ENCODE peak calls at places on chromosomes 2 and 18, in six cellular contexts. One of them, this sample, is unnamed.

GRCh38 chr2:60163691-60164090 is 389.8 kb downstream of the BCL11A start:
- DNase-seq in mesothelial cell of epicardium: no peak
- DNase-seq in neural crest cell: no peak
- DNase-seq in activated CD8-positive, alpha-beta memory T cell treated with anti-CD3 and anti-CD28 coated beads for 1 hour: no peak
- DNase-seq in PC-3: no peak
- DNase-seq in cerebellar cortex: no peak
- DNase-seq in this sample: no peak

GRCh38 chr2:84959494-84960156 is 11.3 kb upstream of the KCMF1 start:
- DNase-seq in neural crest cell: no peak
- DNase-seq in PC-3: peak
- DNase-seq in cerebellar cortex: peak
- DNase-seq in activated CD8-positive, alpha-beta memory T cell treated with anti-CD3 and anti-CD28 coated beads for 1 hour: no peak
- DNase-seq in mesothelial cell of epicardium: no peak
- DNase-seq in this sample: peak

GRCh38 chr18:27544211-27544610 is 359.1 kb upstream of the CHST9 start:
- DNase-seq in mesothelial cell of epicardium: no peak
- DNase-seq in neural crest cell: no peak
- DNase-seq in PC-3: no peak
- DNase-seq in activated CD8-positive, alpha-beta memory T cell treated with anti-CD3 and anti-CD28 coated beads for 1 hour: no peak
- DNase-seq in cerebellar cortex: no peak
- DNase-seq in this sample: no peak

GRCh38 chr2:187546762-187547333 is 7.4 kb downstream of the TFPI start:
- DNase-seq in mesothelial cell of epicardium: no peak
- DNase-seq in PC-3: peak
- DNase-seq in cerebellar cortex: no peak
- DNase-seq in activated CD8-positive, alpha-beta memory T cell treated with anti-CD3 and anti-CD28 coated beads for 1 hour: no peak
- DNase-seq in neural crest cell: no peak
- DNase-seq in this sample: peak

GRCh38 chr2:128375454-128375853 is 56.8 kb upstream of the HS6ST1 start:
- DNase-seq in mesothelial cell of epicardium: no peak
- DNase-seq in cerebellar cortex: no peak
- DNase-seq in PC-3: no peak
- DNase-seq in neural crest cell: no peak
- DNase-seq in activated CD8-positive, alpha-beta memory T cell treated with anti-CD3 and anti-CD28 coated beads for 1 hour: no peak
- DNase-seq in this sample: no peak

GRCh38 chr2:45498661-45499550 is 112.2 kb downstream of the SRBD1 start:
- DNase-seq in activated CD8-positive, alpha-beta memory T cell treated with anti-CD3 and anti-CD28 coated beads for 1 hour: no peak
- DNase-seq in PC-3: no peak
- DNase-seq in mesothelial cell of epicardium: no peak
- DNase-seq in neural crest cell: no peak
- DNase-seq in cerebellar cortex: no peak
- DNase-seq in this sample: no peak

GRCh38 chr2:231200805-231201474 is 2.5 kb downstream of the ARMC9 start:
- DNase-seq in PC-3: peak
- DNase-seq in mesothelial cell of epicardium: no peak
- DNase-seq in neural crest cell: no peak
- DNase-seq in activated CD8-positive, alpha-beta memory T cell treated with anti-CD3 and anti-CD28 coated beads for 1 hour: no peak
- DNase-seq in cerebellar cortex: no peak
- DNase-seq in this sample: peak

GRCh38 chr2:218744615-218745014 is 34.0 kb downstream of the TTLL4 start:
- DNase-seq in neural crest cell: no peak
- DNase-seq in PC-3: no peak
- DNase-seq in cerebellar cortex: no peak
- DNase-seq in activated CD8-positive, alpha-beta memory T cell treated with anti-CD3 and anti-CD28 coated beads for 1 hour: no peak
- DNase-seq in mesothelial cell of epicardium: no peak
- DNase-seq in this sample: no peak

GRCh38 chr2:104766683-104767082 is 87.2 kb upstream of the POU3F3 start:
- DNase-seq in activated CD8-positive, alpha-beta memory T cell treated with anti-CD3 and anti-CD28 coated beads for 1 hour: no peak
- DNase-seq in neural crest cell: no peak
- DNase-seq in cerebellar cortex: no peak
- DNase-seq in mesothelial cell of epicardium: no peak
- DNase-seq in PC-3: no peak
- DNase-seq in this sample: no peak

GRCh38 chr2:101773137-101773536 is 75.6 kb downstream of the MAP4K4 start:
- DNase-seq in PC-3: no peak
- DNase-seq in activated CD8-positive, alpha-beta memory T cell treated with anti-CD3 and anti-CD28 coated beads for 1 hour: no peak
- DNase-seq in neural crest cell: no peak
- DNase-seq in cerebellar cortex: no peak
- DNase-seq in mesothelial cell of epicardium: no peak
- DNase-seq in this sample: no peak

GRCh38 chr2:119225084-119225864 is 1.6 kb downstream of the STEAP3 start:
- DNase-seq in cerebellar cortex: no peak
- DNase-seq in mesothelial cell of epicardium: no peak
- DNase-seq in neural crest cell: no peak
- DNase-seq in PC-3: peak
- DNase-seq in activated CD8-positive, alpha-beta memory T cell treated with anti-CD3 and anti-CD28 coated beads for 1 hour: no peak
- DNase-seq in this sample: peak

GRCh38 chr2:237939251-237939650 is 27.6 kb upstream of the UBE2F start:
- DNase-seq in neural crest cell: no peak
- DNase-seq in mesothelial cell of epicardium: no peak
- DNase-seq in cerebellar cortex: no peak
- DNase-seq in PC-3: no peak
- DNase-seq in activated CD8-positive, alpha-beta memory T cell treated with anti-CD3 and anti-CD28 coated beads for 1 hour: no peak
- DNase-seq in this sample: no peak

GRCh38 chr2:217494572-217494971 is 508.2 kb downstream of the TNS1 start:
- DNase-seq in PC-3: no peak
- DNase-seq in neural crest cell: no peak
- DNase-seq in activated CD8-positive, alpha-beta memory T cell treated with anti-CD3 and anti-CD28 coated beads for 1 hour: no peak
- DNase-seq in cerebellar cortex: no peak
- DNase-seq in mesothelial cell of epicardium: no peak
- DNase-seq in this sample: no peak

GRCh38 chr18:23228102-23229051 is 93.1 kb downstream of the CABLES1 start:
- DNase-seq in activated CD8-positive, alpha-beta memory T cell treated with anti-CD3 and anti-CD28 coated beads for 1 hour: no peak
- DNase-seq in cerebellar cortex: no peak
- DNase-seq in mesothelial cell of epicardium: no peak
- DNase-seq in PC-3: peak
- DNase-seq in neural crest cell: no peak
- DNase-seq in this sample: peak

GRCh38 chr18:75116809-75117208 is 92.1 kb downstream of the PTGR3 start:
- DNase-seq in activated CD8-positive, alpha-beta memory T cell treated with anti-CD3 and anti-CD28 coated beads for 1 hour: no peak
- DNase-seq in neural crest cell: no peak
- DNase-seq in mesothelial cell of epicardium: no peak
- DNase-seq in cerebellar cortex: no peak
- DNase-seq in PC-3: no peak
- DNase-seq in this sample: no peak

GRCh38 chr2:236158969-236159777 is 9.0 kb downstream of the GBX2 start:
- DNase-seq in cerebellar cortex: no peak
- DNase-seq in activated CD8-positive, alpha-beta memory T cell treated with anti-CD3 and anti-CD28 coated beads for 1 hour: no peak
- DNase-seq in mesothelial cell of epicardium: no peak
- DNase-seq in neural crest cell: no peak
- DNase-seq in PC-3: no peak
- DNase-seq in this sample: no peak

GRCh38 chr2:231189571-231190495 is 8.6 kb upstream of the ARMC9 start:
- DNase-seq in cerebellar cortex: peak
- DNase-seq in activated CD8-positive, alpha-beta memory T cell treated with anti-CD3 and anti-CD28 coated beads for 1 hour: no peak
- DNase-seq in PC-3: no peak
- DNase-seq in mesothelial cell of epicardium: no peak
- DNase-seq in neural crest cell: no peak
- DNase-seq in this sample: no peak

GRCh38 chr2:233822101-233822771 is 32.1 kb downstream of the HJURP start:
- DNase-seq in activated CD8-positive, alpha-beta memory T cell treated with anti-CD3 and anti-CD28 coated beads for 1 hour: no peak
- DNase-seq in PC-3: no peak
- DNase-seq in cerebellar cortex: no peak
- DNase-seq in neural crest cell: no peak
- DNase-seq in mesothelial cell of epicardium: no peak
- DNase-seq in this sample: no peak

GRCh38 chr2:236818281-236819045 is 248.8 kb downstream of the ACKR3 start:
- DNase-seq in neural crest cell: no peak
- DNase-seq in cerebellar cortex: no peak
- DNase-seq in mesothelial cell of epicardium: no peak
- DNase-seq in PC-3: no peak
- DNase-seq in activated CD8-positive, alpha-beta memory T cell treated with anti-CD3 and anti-CD28 coated beads for 1 hour: no peak
- DNase-seq in this sample: no peak

GRCh38 chr2:238117199-238118154 is 17.3 kb downstream of the ESPNL start:
- DNase-seq in PC-3: peak
- DNase-seq in cerebellar cortex: no peak
- DNase-seq in neural crest cell: no peak
- DNase-seq in mesothelial cell of epicardium: no peak
- DNase-seq in activated CD8-positive, alpha-beta memory T cell treated with anti-CD3 and anti-CD28 coated beads for 1 hour: no peak
- DNase-seq in this sample: peak

GRCh38 chr2:183269956-183270355 is 145.7 kb downstream of the NUP35 start:
- DNase-seq in mesothelial cell of epicardium: no peak
- DNase-seq in neural crest cell: no peak
- DNase-seq in activated CD8-positive, alpha-beta memory T cell treated with anti-CD3 and anti-CD28 coated beads for 1 hour: no peak
- DNase-seq in cerebellar cortex: peak
- DNase-seq in PC-3: no peak
- DNase-seq in this sample: peak

GRCh38 chr2:10185755-10186154 is 63.2 kb downstream of the RRM2 start:
- DNase-seq in mesothelial cell of epicardium: no peak
- DNase-seq in neural crest cell: no peak
- DNase-seq in PC-3: no peak
- DNase-seq in activated CD8-positive, alpha-beta memory T cell treated with anti-CD3 and anti-CD28 coated beads for 1 hour: no peak
- DNase-seq in cerebellar cortex: no peak
- DNase-seq in this sample: no peak

GRCh38 chr2:178478102-178478441 is 328 bp downstream of the FKBP7 start:
- DNase-seq in mesothelial cell of epicardium: no peak
- DNase-seq in activated CD8-positive, alpha-beta memory T cell treated with anti-CD3 and anti-CD28 coated beads for 1 hour: no peak
- DNase-seq in neural crest cell: peak
- DNase-seq in PC-3: no peak
- DNase-seq in cerebellar cortex: no peak
- DNase-seq in this sample: peak